ENCODE peak calls at places on chromosomes 6 and 20, in ten cellular contexts. R is hepatocyte, O is germinal center, Z is mesendoderm, M is fibroblast of lung, P is H9, X is GOT3, W is mesenteric fat pad, I is left lung, U is NCI-H1436. V is an unnamed sample.

GRCh38 chr6:146892613-146893401 is 294.0 kb downstream of the ADGB start:
- DNase-seq in R (no peak), O (no peak), Z (peak), M (peak), P (no peak), X (no peak), W (no peak), I (no peak), U (no peak), V (no peak)

GRCh38 chr20:8858181-8858794 is 210.6 kb upstream of the PLCB4 start:
- DNase-seq in R (no peak), O (no peak), Z (no peak), M (no peak), P (no peak), X (no peak), W (no peak), I (no peak), U (no peak), V (no peak)

GRCh38 chr20:4157516-4157915 is 142.2 kb upstream of the RNF24 start:
- DNase-seq in R (no peak), O (no peak), Z (no peak), M (no peak), P (no peak), X (no peak), W (no peak), I (no peak), U (no peak), V (no peak)

GRCh38 chr6:165910184-165910583 is 247.1 kb upstream of the PDE10A start:
- DNase-seq in R (no peak), O (no peak), Z (peak), M (no peak), P (no peak), X (no peak), W (no peak), I (no peak), U (no peak), V (no peak)

GRCh38 chr6:148423133-148423532 is 80.5 kb downstream of the SASH1 start:
- DNase-seq in R (no peak), O (no peak), Z (no peak), M (no peak), P (no peak), X (no peak), W (no peak), I (no peak), U (no peak), V (no peak)

GRCh38 chr6:43954311-43955131 is 172.7 kb downstream of the MRPL14 start:
- DNase-seq in R (no peak), O (no peak), Z (no peak), M (no peak), P (peak), X (no peak), W (peak), I (no peak), U (no peak), V (no peak)

GRCh38 chr20:63002511-63002910 is 4.3 kb downstream of the BHLHE23 start:
- DNase-seq in R (no peak), O (no peak), Z (no peak), M (no peak), P (no peak), X (no peak), W (no peak), I (no peak), U (no peak), V (no peak)

GRCh38 chr6:167341665-167342655 is 17.1 kb downstream of the TTLL2 start:
- DNase-seq in R (peak), O (no peak), Z (peak), M (no peak), P (no peak), X (no peak), W (no peak), I (no peak), U (peak), V (peak)

GRCh38 chr6:5461365-5461764 is 200.1 kb downstream of the FARS2 start:
- DNase-seq in R (no peak), O (no peak), Z (no peak), M (no peak), P (no peak), X (no peak), W (no peak), I (no peak), U (no peak), V (no peak)

GRCh38 chr6:5084787-5085637 is at the start of gene PPP1R3G:
- DNase-seq in R (peak), O (peak), Z (peak), M (peak), P (peak), X (peak), W (peak), I (peak), U (no peak), V (no peak)

GRCh38 chr20:16485406-16485805 is 87.8 kb downstream of the KIF16B start:
- DNase-seq in R (no peak), O (no peak), Z (no peak), M (no peak), P (no peak), X (no peak), W (no peak), I (no peak), U (no peak), V (no peak)

GRCh38 chr20:41204304-41205265 is 67.2 kb downstream of the PLCG1 start:
- DNase-seq in R (no peak), O (no peak), Z (no peak), M (no peak), P (no peak), X (no peak), W (no peak), I (no peak), U (no peak), V (no peak)

GRCh38 chr6:150298029-150298380 is 70.8 kb upstream of the IYD start:
- DNase-seq in R (no peak), O (no peak), Z (no peak), M (no peak), P (no peak), X (no peak), W (no peak), I (no peak), U (no peak), V (no peak)

GRCh38 chr6:110037726-110038295 is 59.7 kb downstream of the GPR6 start:
- DNase-seq in R (no peak), O (no peak), Z (no peak), M (no peak), P (no peak), X (no peak), W (no peak), I (no peak), U (no peak), V (no peak)

GRCh38 chr6:105199711-105200110 is 19.9 kb upstream of the POPDC3 start:
- DNase-seq in R (no peak), O (no peak), Z (no peak), M (no peak), P (no peak), X (no peak), W (no peak), I (no peak), U (no peak), V (no peak)

GRCh38 chr6:43386492-43386891 is 17.0 kb upstream of the ZNF318 start:
- DNase-seq in R (peak), O (no peak), Z (no peak), M (peak), P (no peak), X (no peak), W (no peak), I (no peak), U (no peak), V (no peak)

GRCh38 chr6:156557269-156557885 is 219.8 kb upstream of the ARID1B start:
- DNase-seq in R (peak), O (no peak), Z (peak), M (peak), P (peak), X (no peak), W (no peak), I (no peak), U (peak), V (peak)

V was measured in NCI-H2081 treated with DMSO at 0.1 percent for 48 hours.